ENCODE peak calls at places on chromosomes 16 and 17, in seven cellular contexts. F is tibial nerve, A is progenitor cell of endocrine pancreas, O is mammary epithelial cell, J is GM20000, Z is fibroblast of mammary gland, P is ascending aorta. Q is an unnamed sample.

GRCh38 chr17:66915204-66915611 is 49.3 kb upstream of the CACNG4 start:
- DNase-seq in P (no peak), O (peak), A (no peak), J (no peak), Z (no peak), F (no peak), Q (no peak)

GRCh38 chr16:80372341-80372740 is 168.5 kb upstream of the DYNLRB2 start:
- DNase-seq in F (no peak), Z (no peak), A (no peak), P (no peak), O (no peak), J (no peak), Q (no peak)

GRCh38 chr16:25413962-25414361 is 156.3 kb upstream of the ZKSCAN2 start:
- DNase-seq in A (no peak), Z (no peak), J (no peak), P (no peak), F (no peak), O (peak), Q (no peak)

GRCh38 chr16:85649411-85649977 is 36.4 kb downstream of the GSE1 start:
- DNase-seq in O (no peak), Z (no peak), F (no peak), P (no peak), A (no peak), J (no peak), Q (no peak)

GRCh38 chr17:4673986-4674770 is 29.8 kb downstream of the PELP1 start:
- DNase-seq in A (no peak), F (no peak), J (no peak), P (peak), O (no peak), Z (no peak), Q (no peak)

GRCh38 chr16:3696425-3697218 is 20.7 kb downstream of the TRAP1 start:
- DNase-seq in A (no peak), Z (peak), F (no peak), J (no peak), P (no peak), O (peak), Q (peak)

GRCh38 chr16:59356709-59357108 is 622.6 kb upstream of the GOT2 start:
- DNase-seq in J (no peak), Z (no peak), P (no peak), A (no peak), O (no peak), F (no peak), Q (peak)

GRCh38 chr17:73910216-73910615 is 266.0 kb upstream of the SDK2 start:
- DNase-seq in F (no peak), O (no peak), J (no peak), A (no peak), P (no peak), Z (no peak), Q (no peak)

GRCh38 chr17:15220785-15221184 is 44.3 kb downstream of the PMP22 start:
- DNase-seq in J (no peak), Z (peak), P (no peak), O (no peak), F (no peak), A (no peak), Q (no peak)

GRCh38 chr17:56274491-56274890 is 121.2 kb downstream of the ANKFN1 start:
- DNase-seq in P (no peak), A (no peak), O (no peak), F (no peak), J (no peak), Z (no peak), Q (no peak)

GRCh38 chr17:82659886-82660285 is 11.6 kb upstream of the WDR45B start:
- DNase-seq in O (no peak), A (no peak), Z (no peak), P (no peak), F (no peak), J (no peak), Q (no peak)

GRCh38 chr17:79188048-79188447 is 113.4 kb downstream of the ENGASE start:
- DNase-seq in O (no peak), A (peak), P (no peak), F (no peak), Z (no peak), J (peak), Q (no peak)

GRCh38 chr17:58338454-58338841 is 9.9 kb upstream of the TSPOAP1 start:
- DNase-seq in F (no peak), A (no peak), P (no peak), O (no peak), Z (no peak), J (no peak), Q (no peak)

GRCh38 chr16:12187939-12188673 is 211.6 kb downstream of the SNX29 start:
- DNase-seq in F (no peak), J (no peak), A (no peak), Z (peak), O (no peak), P (no peak), Q (no peak)

GRCh38 chr16:30641378-30641982 is 9.3 kb upstream of the PRR14 start:
- DNase-seq in F (no peak), J (no peak), O (no peak), A (no peak), Z (no peak), P (no peak), Q (no peak)

GRCh38 chr16:30636599-30636998 is 14.2 kb upstream of the PRR14 start:
- DNase-seq in J (no peak), Z (no peak), A (no peak), F (no peak), O (no peak), P (no peak), Q (no peak)

GRCh38 chr16:30633526-30633925 is 17.2 kb upstream of the PRR14 start:
- DNase-seq in Z (no peak), F (no peak), J (no peak), A (no peak), P (no peak), O (no peak), Q (no peak)

GRCh38 chr16:30637952-30638351 is 12.8 kb upstream of the PRR14 start:
- DNase-seq in A (no peak), P (no peak), O (peak), Z (peak), J (no peak), F (no peak), Q (peak)
- TF ChIP-seq CTCF in A (peak), P (no peak), O (peak), Z (peak), J (peak), F (no peak), Q (peak)

GRCh38 chr17:21162394-21162775 is 35.6 kb downstream of the DHRS7B start:
- DNase-seq in O (no peak), P (no peak), Z (no peak), J (no peak), F (no peak), A (no peak), Q (peak)

GRCh38 chr17:21163101-21163500 is 36.3 kb downstream of the DHRS7B start:
- DNase-seq in F (no peak), A (no peak), P (no peak), J (no peak), Z (no peak), O (no peak), Q (no peak)

GRCh38 chr17:21165922-21166598 is 39.3 kb downstream of the DHRS7B start:
- DNase-seq in O (no peak), Z (no peak), J (no peak), F (no peak), P (peak), A (no peak), Q (no peak)

GRCh38 chr17:21166599-21167265 is 40.0 kb downstream of the DHRS7B start:
- DNase-seq in A (no peak), J (no peak), P (no peak), Z (peak), O (no peak), F (no peak), Q (no peak)

GRCh38 chr17:21164226-21165019 is 37.7 kb downstream of the DHRS7B start:
- DNase-seq in F (no peak), P (no peak), A (no peak), J (no peak), O (no peak), Z (no peak), Q (no peak)
- TF ChIP-seq CTCF in F (no peak), P (no peak), A (no peak), J (no peak), O (no peak), Z (no peak), Q (no peak)

DNA sequence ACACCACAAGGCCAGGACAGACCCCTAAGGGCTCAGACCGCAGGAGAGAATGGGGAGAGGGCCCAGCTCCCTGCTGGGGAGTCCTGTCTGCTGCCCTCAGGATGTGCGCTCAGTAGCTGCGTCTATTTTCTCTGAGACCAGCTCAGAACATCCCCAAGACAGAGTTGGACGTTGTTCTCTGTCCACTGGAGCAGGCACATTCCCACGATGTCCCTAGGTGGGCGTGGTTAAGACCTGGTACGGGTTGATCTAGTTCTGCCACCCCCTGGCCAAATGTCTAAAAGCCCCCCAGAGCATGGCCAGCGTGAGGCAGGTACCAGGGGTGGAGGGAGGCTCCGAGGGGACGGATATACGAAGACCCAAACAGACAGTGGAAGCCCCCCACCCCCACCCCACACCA is 842 bp upstream of the CALB2 start:
- DNase-seq in F (no peak), O (no peak), J (no peak), P (no peak), A (no peak), Z (no peak), Q (no peak)
- TF ChIP-seq CTCF in F (no peak), O (no peak), J (no peak), P (no peak), A (no peak), Z (no peak), Q (no peak)

GRCh38 chr16:68235882-68236803 is at the start of gene ESRP2:
- DNase-seq in A (peak), P (peak), J (peak), F (no peak), O (peak), Z (no peak), Q (no peak)

GRCh38 chr16:68236804-68237242 is 896 bp upstream of the ESRP2 start:
- DNase-seq in J (peak), Z (peak), P (no peak), F (no peak), O (no peak), A (no peak), Q (no peak)

GRCh38 chr16:68234188-68235104 is 1.5 kb downstream of the ESRP2 start:
- DNase-seq in Z (no peak), O (peak), P (peak), F (no peak), J (no peak), A (peak), Q (no peak)

GRCh38 chr16:68233835-68234187 is 2.1 kb downstream of the ESRP2 start:
- DNase-seq in P (peak), A (no peak), Z (no peak), O (no peak), F (no peak), J (no peak), Q (no peak)

GRCh38 chr16:68235105-68235881 is 634 bp downstream of the ESRP2 start:
- DNase-seq in O (peak), P (peak), Z (no peak), F (no peak), J (no peak), A (peak), Q (no peak)
- TF ChIP-seq CTCF in O (peak), P (no peak), Z (no peak), F (no peak), J (no peak), A (peak), Q (no peak)

GRCh38 chr16:901715-902601 is 68.8 kb downstream of the LMF1 start:
- DNase-seq in P (no peak), Z (no peak), J (no peak), O (no peak), A (no peak), F (no peak), Q (no peak)
- TF ChIP-seq CTCF in P (no peak), Z (no peak), J (no peak), O (no peak), A (no peak), F (no peak), Q (no peak)

DNA sequence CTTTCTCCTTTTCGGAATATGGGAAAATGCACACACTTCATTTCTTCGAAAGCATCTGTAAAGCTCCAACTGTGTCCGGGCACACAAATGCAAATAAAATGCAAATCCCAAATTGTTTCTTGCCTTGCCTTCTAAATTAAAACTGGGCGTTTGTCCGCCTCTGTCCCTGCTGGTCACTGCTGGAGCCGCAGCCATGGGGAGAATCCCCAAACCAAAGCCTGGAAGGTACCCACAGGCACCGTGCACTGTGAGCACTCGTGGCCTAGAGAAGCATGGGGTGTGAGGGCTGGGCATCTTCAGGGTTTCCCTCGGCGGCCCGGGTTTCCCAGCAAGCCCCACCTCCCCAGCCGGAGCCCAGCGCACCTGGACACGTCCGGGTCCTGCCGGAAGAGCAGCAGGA is 2.9 kb downstream of the SLC47A2 start:
- DNase-seq in Z (no peak), O (no peak), F (no peak), A (no peak), J (no peak), P (peak), Q (no peak)
- TF ChIP-seq CTCF in Z (peak), O (no peak), F (no peak), A (peak), J (no peak), P (no peak), Q (peak)

Q was measured in brain microvascular endothelial cell.